ENCODE peak calls at places on chromosomes 5 and 9, in nine cellular contexts. P is skeletal muscle cell, L is NCI-H2171, Y is SJCRH30, X is HEK293T, N is C1 segment of cervical spinal cord, C is left cardiac atrium, U is T-helper 17 cell, Z is activated T-cell treated with anti-CD3 and anti-CD28 coated beads for 1 hour. R is an unnamed sample.

GRCh38 chr5:80275347-80275746 is 19.5 kb upstream of the SERINC5 start:
- DNase-seq in L (no peak), Z (no peak), C (no peak), X (no peak), P (no peak), N (no peak), Y (peak), U (no peak), R (no peak)

GRCh38 chr5:40401281-40401680 is 278.4 kb upstream of the PTGER4 start:
- DNase-seq in L (no peak), U (no peak), Y (no peak), N (no peak), Z (no peak), X (no peak), C (no peak), P (no peak), R (no peak)

GRCh38 chr9:133888779-133889491 is 103.2 kb downstream of the VAV2 start:
- DNase-seq in Z (no peak), P (no peak), N (peak), L (no peak), C (no peak), Y (peak), X (no peak), U (no peak), R (no peak)

GRCh38 chr9:34986541-34987047 is 3.0 kb upstream of the DNAJB5 start:
- DNase-seq in U (peak), L (no peak), Z (peak), N (peak), X (no peak), C (no peak), Y (peak), P (no peak), R (peak)

GRCh38 chr5:97534166-97534565 is 351.1 kb upstream of the RIOK2 start:
- DNase-seq in C (peak), N (no peak), Y (peak), P (peak), Z (no peak), X (peak), U (no peak), L (no peak), R (no peak)

GRCh38 chr9:86080112-86080579 is 19.2 kb downstream of the GOLM1 start:
- DNase-seq in Z (no peak), C (no peak), N (no peak), P (no peak), Y (no peak), X (no peak), L (no peak), U (no peak), R (no peak)

GRCh38 chr9:21933865-21934264 is 60.3 kb downstream of the CDKN2A start:
- DNase-seq in U (no peak), N (no peak), Y (no peak), P (peak), C (no peak), L (no peak), X (no peak), Z (no peak), R (no peak)

GRCh38 chr5:1495525-1495897 is 28.2 kb downstream of the LPCAT1 start:
- DNase-seq in X (no peak), P (no peak), L (no peak), C (no peak), N (no peak), Z (no peak), Y (no peak), U (no peak), R (no peak)

GRCh38 chr5:73955447-73955846 is 329.5 kb downstream of the ARHGEF28 start:
- DNase-seq in Y (no peak), P (no peak), U (no peak), N (no peak), C (no peak), L (peak), Z (no peak), X (no peak), R (no peak)

R was measured in T follicular helper cell.